ENCODE peak calls at places on chromosomes 6 and 20, in four cellular contexts. One of them, this sample, is unnamed. For H3K4me1, the result is how much of the 10 kb centered on the place peaks cover.

GRCh38 chr20:50371878-50372769 is 138.1 kb upstream of the PTPN1 start:
- DNase-seq in keratinocyte: no peak
- DNase-seq in GM23338: no peak
- DNase-seq in neuronal stem cell: no peak
- DNase-seq in this sample: no peak

GRCh38 chr6:114154812-114155211 is 183.9 kb upstream of the HDAC2 start:
- DNase-seq in keratinocyte: no peak
- DNase-seq in GM23338: peak
- DNase-seq in neuronal stem cell: no peak
- DNase-seq in this sample: no peak

GRCh38 chr20:35290186-35290886 is 1.9 kb downstream of the FAM83C start:
- DNase-seq in keratinocyte: no peak
- DNase-seq in GM23338: no peak
- DNase-seq in neuronal stem cell: no peak
- DNase-seq in this sample: no peak

GRCh38 chr6:52125572-52125971 is 38.2 kb upstream of the PKHD1 start:
- DNase-seq in keratinocyte: no peak
- DNase-seq in GM23338: no peak
- DNase-seq in neuronal stem cell: no peak
- DNase-seq in this sample: no peak

GRCh38 chr6:13229205-13230085 is 98.9 kb downstream of the TBC1D7 start:
- DNase-seq in keratinocyte: no peak
- DNase-seq in GM23338: peak
- DNase-seq in neuronal stem cell: no peak
- DNase-seq in this sample: no peak

GRCh38 chr6:54085526-54085925 is 25.7 kb upstream of the MLIP start:
- DNase-seq in keratinocyte: no peak
- DNase-seq in GM23338: no peak
- DNase-seq in neuronal stem cell: no peak
- DNase-seq in this sample: no peak

GRCh38 chr6:77072694-77073409 is 390.4 kb downstream of the HTR1B start:
- DNase-seq in keratinocyte: no peak
- DNase-seq in GM23338: no peak
- DNase-seq in neuronal stem cell: no peak
- DNase-seq in this sample: no peak

GRCh38 chr6:137734005-137734874 is 132.8 kb upstream of the TNFAIP3 start:
- DNase-seq in keratinocyte: no peak
- DNase-seq in GM23338: no peak
- DNase-seq in neuronal stem cell: no peak
- DNase-seq in this sample: no peak

GRCh38 chr6:28488916-28489365 is 26.7 kb downstream of the GPX6 start:
- DNase-seq in keratinocyte: peak
- DNase-seq in GM23338: peak
- DNase-seq in neuronal stem cell: peak
- DNase-seq in this sample: no peak

GRCh38 chr6:128655978-128656498 is 135.6 kb upstream of the PTPRK start:
- DNase-seq in keratinocyte: peak
- DNase-seq in GM23338: no peak
- DNase-seq in neuronal stem cell: no peak
- DNase-seq in this sample: no peak

GRCh38 chr6:74574794-74575193 is 631.1 kb downstream of the COL12A1 start:
- DNase-seq in keratinocyte: no peak
- DNase-seq in GM23338: peak
- DNase-seq in neuronal stem cell: no peak
- DNase-seq in this sample: peak

GRCh38 chr20:57107208-57107607 is 159.2 kb downstream of the BMP7 start:
- DNase-seq in keratinocyte: no peak
- DNase-seq in GM23338: no peak
- DNase-seq in neuronal stem cell: no peak
- DNase-seq in this sample: no peak

GRCh38 chr20:12575352-12576095 is 433.2 kb upstream of the SPTLC3 start:
- DNase-seq in keratinocyte: no peak
- DNase-seq in GM23338: no peak
- DNase-seq in neuronal stem cell: no peak
- DNase-seq in this sample: no peak

GRCh38 chr6:80540700-80541099 is 434.2 kb downstream of the BCKDHB start:
- DNase-seq in keratinocyte: no peak
- DNase-seq in GM23338: no peak
- DNase-seq in neuronal stem cell: no peak
- DNase-seq in this sample: no peak

GRCh38 chr6:4803343-4803744 is 27.1 kb downstream of the CDYL start:
- DNase-seq in keratinocyte: no peak
- DNase-seq in GM23338: no peak
- DNase-seq in neuronal stem cell: no peak
- DNase-seq in this sample: no peak

GRCh38 chr20:17172826-17173420 is 53.9 kb upstream of the PCSK2 start:
- DNase-seq in keratinocyte: no peak
- DNase-seq in GM23338: no peak
- DNase-seq in neuronal stem cell: no peak
- DNase-seq in this sample: no peak

GRCh38 chr20:13458860-13459451 is 179.8 kb downstream of the TASP1 start:
- DNase-seq in keratinocyte: no peak
- DNase-seq in GM23338: peak
- DNase-seq in neuronal stem cell: peak
- DNase-seq in this sample: peak

GRCh38 chr6:99613705-99614429 is 7.2 kb downstream of the PRDM13 start:
- DNase-seq in keratinocyte: no peak
- DNase-seq in GM23338: peak
- DNase-seq in neuronal stem cell: no peak
- DNase-seq in this sample: no peak

GRCh38 chr6:123808556-123808955 is 4.9 kb downstream of the NKAIN2 start:
- DNase-seq in keratinocyte: no peak
- DNase-seq in GM23338: peak
- DNase-seq in neuronal stem cell: no peak
- DNase-seq in this sample: no peak

GRCh38 chr6:163416640-163417253 is 2.2 kb downstream of the QKI start:
- DNase-seq in keratinocyte: no peak
- DNase-seq in GM23338: peak
- DNase-seq in neuronal stem cell: peak
- DNase-seq in this sample: peak

GRCh38 chr6:135901776-135902524 is 50.4 kb downstream of the PDE7B start:
- DNase-seq in keratinocyte: no peak
- DNase-seq in GM23338: no peak
- DNase-seq in neuronal stem cell: no peak
- DNase-seq in this sample: no peak

GRCh38 chr6:37407948-37408347 is 25.1 kb upstream of the CMTR1 start:
- DNase-seq in keratinocyte: no peak
- DNase-seq in GM23338: no peak
- DNase-seq in neuronal stem cell: no peak
- DNase-seq in this sample: no peak

GRCh38 chr6:170087946-170088348 is 202.9 kb downstream of the DLL1 start:
- DNase-seq in keratinocyte: no peak
- DNase-seq in GM23338: no peak
- DNase-seq in neuronal stem cell: no peak
- DNase-seq in this sample: no peak

GRCh38 chr6:139977887-139978332 is 603.5 kb upstream of the CITED2 start:
- DNase-seq in keratinocyte: no peak
- DNase-seq in GM23338: no peak
- DNase-seq in neuronal stem cell: no peak
- DNase-seq in this sample: no peak

GRCh38 chr6:123240626-123241025 is 244.6 kb downstream of the CLVS2 start:
- DNase-seq in keratinocyte: no peak
- DNase-seq in GM23338: no peak
- DNase-seq in neuronal stem cell: no peak
- DNase-seq in this sample: no peak

GRCh38 chr20:36847710-36848040 is 28.3 kb upstream of the TLDC2 start:
- DNase-seq in keratinocyte: no peak
- DNase-seq in GM23338: no peak
- DNase-seq in neuronal stem cell: no peak
- DNase-seq in this sample: no peak

GRCh38 chr6:158686791-158687381 is 37.0 kb downstream of the SYTL3 start:
- DNase-seq in keratinocyte: no peak
- DNase-seq in GM23338: no peak
- DNase-seq in neuronal stem cell: no peak
- DNase-seq in this sample: no peak
- H3K4me1 ChIP-seq in keratinocyte: under half
- H3K4me1 ChIP-seq in GM23338: under half
- H3K4me1 ChIP-seq in neuronal stem cell: under half
- H3K4me1 ChIP-seq in this sample: under half

GRCh38 chr6:30206799-30207618 is 6.2 kb downstream of the TRIM26 start:
- DNase-seq in keratinocyte: no peak
- DNase-seq in GM23338: peak
- DNase-seq in neuronal stem cell: no peak
- DNase-seq in this sample: no peak
- H3K4me1 ChIP-seq in keratinocyte: under half
- H3K4me1 ChIP-seq in GM23338: under half
- H3K4me1 ChIP-seq in neuronal stem cell: under half
- H3K4me1 ChIP-seq in this sample: under half

GRCh38 chr6:43516697-43517502 is at the start of the genes POLR1C and YIPF3:
- DNase-seq in keratinocyte: peak
- DNase-seq in GM23338: peak
- DNase-seq in neuronal stem cell: peak
- DNase-seq in this sample: peak
- H3K4me1 ChIP-seq in keratinocyte: under half
- H3K4me1 ChIP-seq in GM23338: under half
- H3K4me1 ChIP-seq in neuronal stem cell: under half
- H3K4me1 ChIP-seq in this sample: under half

GRCh38 chr6:2839195-2839981 is 2.3 kb downstream of the SERPINB1 start:
- DNase-seq in keratinocyte: no peak
- DNase-seq in GM23338: no peak
- DNase-seq in neuronal stem cell: no peak
- DNase-seq in this sample: peak
- H3K4me1 ChIP-seq in keratinocyte: under half
- H3K4me1 ChIP-seq in GM23338: under half
- H3K4me1 ChIP-seq in neuronal stem cell: under half
- H3K4me1 ChIP-seq in this sample: under half

DNA sequence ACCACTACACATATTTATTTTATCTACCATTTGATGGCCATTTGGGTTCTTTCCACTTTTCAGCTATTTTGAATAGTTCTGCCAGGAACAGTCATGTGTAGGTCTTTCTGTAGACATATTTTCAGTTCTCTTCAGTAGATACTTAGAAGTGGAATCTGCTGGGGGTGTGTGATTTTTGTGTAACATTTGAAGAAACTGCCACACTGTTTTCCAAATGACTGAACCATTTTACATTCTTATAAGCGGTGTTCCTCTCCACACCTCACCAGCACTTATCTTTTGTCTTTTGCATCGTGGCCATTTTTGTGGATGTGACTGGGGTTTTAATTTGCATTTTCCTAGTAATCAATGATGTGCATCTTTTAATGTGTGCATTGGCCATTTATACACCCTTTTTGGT is 197.7 kb downstream of the ARID1B start:
- DNase-seq in keratinocyte: no peak
- DNase-seq in GM23338: no peak
- DNase-seq in neuronal stem cell: no peak
- DNase-seq in this sample: no peak
- H3K4me1 ChIP-seq in keratinocyte: under half
- H3K4me1 ChIP-seq in GM23338: half or more
- H3K4me1 ChIP-seq in neuronal stem cell: under half
- H3K4me1 ChIP-seq in this sample: under half